ENCODE peak calls at places on chromosomes 13 and 19, in nine cellular contexts. G is astrocyte of the spinal cord, I is colonic mucosa, D is MCF 10A, U is HFFc6, C is upper lobe of right lung, B is HL-60, K is fibroblast of mammary gland, X is AG10803. M is an unnamed sample.

GRCh38 chr13:39401091-39401647 is 201.8 kb downstream of the LHFPL6 start:
- DNase-seq in D (no peak), K (no peak), G (no peak), U (no peak), X (no peak), B (peak), I (no peak), C (no peak), M (no peak)

GRCh38 chr13:51913421-51914136 is 51.8 kb downstream of the CCDC70 start:
- DNase-seq in X (no peak), K (no peak), D (no peak), C (no peak), I (no peak), U (no peak), B (no peak), G (no peak), M (no peak)

GRCh38 chr13:45658586-45659235 is 43.2 kb upstream of the ERICH6B start:
- DNase-seq in B (no peak), X (peak), I (no peak), D (peak), C (no peak), K (peak), G (peak), U (peak), M (no peak)

GRCh38 chr13:74128171-74128767 is 5.9 kb downstream of the KLF12 start:
- DNase-seq in U (peak), G (peak), I (no peak), D (peak), X (peak), B (no peak), C (no peak), K (peak), M (no peak)

GRCh38 chr13:71863249-71863648 is 3.8 kb downstream of the DACH1 start:
- DNase-seq in I (no peak), D (no peak), X (no peak), C (no peak), K (no peak), U (no peak), G (no peak), B (no peak), M (no peak)

GRCh38 chr13:59677966-59678814 is 485.5 kb downstream of the DIAPH3 start:
- DNase-seq in B (no peak), U (peak), K (peak), D (peak), C (no peak), X (peak), I (no peak), G (peak), M (no peak)

GRCh38 chr13:107373551-107373950 is 805.6 kb upstream of the ARGLU1 start:
- DNase-seq in G (peak), I (no peak), K (peak), C (no peak), U (no peak), X (peak), B (no peak), D (peak), M (no peak)

GRCh38 chr13:89061821-89062220 is 1390.7 kb downstream of the SLITRK5 start:
- DNase-seq in X (no peak), K (no peak), D (no peak), U (no peak), C (no peak), B (no peak), G (no peak), I (peak), M (no peak)

GRCh38 chr13:23983671-23984070 is 86.4 kb upstream of the C1QTNF9B start:
- DNase-seq in D (no peak), K (no peak), X (no peak), G (no peak), U (no peak), I (no peak), B (no peak), C (no peak), M (no peak)

DNA sequence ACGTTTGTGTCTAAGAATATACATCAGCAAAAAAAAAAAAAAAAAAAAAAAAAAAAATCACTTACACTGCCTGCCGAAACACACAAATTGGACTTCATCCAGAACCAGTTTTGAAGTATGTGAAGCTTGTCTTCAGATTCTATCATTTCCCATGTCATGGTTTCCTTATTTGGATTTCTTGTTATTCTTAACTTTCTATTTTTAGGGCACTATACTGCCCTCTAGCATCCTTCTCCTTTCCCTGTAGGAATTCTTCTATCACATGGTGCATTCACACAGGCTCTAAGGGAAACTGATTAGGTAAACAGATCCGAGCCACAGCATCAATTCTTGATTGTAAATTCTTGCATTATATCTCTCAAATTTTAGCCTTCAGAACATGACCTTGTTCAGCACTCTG is 1507.5 kb downstream of the OLFM4 start:
- DNase-seq in B (no peak), X (no peak), C (no peak), K (no peak), D (peak), G (no peak), I (no peak), U (no peak), M (no peak)
- TF ChIP-seq CTCF in B (no peak), X (no peak), C (no peak), K (no peak), D (no peak), G (no peak), I (no peak), U (no peak), M (peak)

DNA sequence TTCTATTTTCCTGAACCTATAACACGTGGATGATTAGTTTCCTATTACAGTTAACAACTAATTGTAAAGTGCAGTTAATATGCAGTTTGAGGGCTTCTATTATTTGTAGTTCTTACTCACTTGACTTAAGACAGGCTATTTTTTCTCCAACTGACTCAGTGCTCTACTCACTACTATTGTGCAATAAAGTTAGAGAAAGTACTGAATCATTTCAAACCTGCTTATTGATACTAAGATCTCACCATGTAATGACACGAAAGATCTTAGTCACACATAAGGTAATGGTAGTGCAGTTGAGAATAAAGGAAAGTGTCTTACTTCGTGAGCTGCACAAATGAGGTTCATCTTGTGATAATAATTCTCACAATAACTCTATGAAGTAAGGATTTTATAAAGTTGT is 22.8 kb upstream of the ITM2B start:
- DNase-seq in D (peak), I (no peak), G (peak), X (peak), K (peak), U (peak), C (no peak), B (peak), M (no peak)
- TF ChIP-seq CTCF in D (no peak), I (no peak), G (no peak), X (no peak), K (no peak), U (no peak), C (no peak), B (no peak), M (no peak)

GRCh38 chr13:40762849-40763248 is 8.1 kb downstream of the MRPS31 start:
- DNase-seq in D (no peak), K (peak), U (peak), G (no peak), C (no peak), X (peak), B (no peak), I (no peak), M (no peak)
- TF ChIP-seq CTCF in D (no peak), K (no peak), U (no peak), G (no peak), C (no peak), X (no peak), B (no peak), I (no peak), M (no peak)

DNA sequence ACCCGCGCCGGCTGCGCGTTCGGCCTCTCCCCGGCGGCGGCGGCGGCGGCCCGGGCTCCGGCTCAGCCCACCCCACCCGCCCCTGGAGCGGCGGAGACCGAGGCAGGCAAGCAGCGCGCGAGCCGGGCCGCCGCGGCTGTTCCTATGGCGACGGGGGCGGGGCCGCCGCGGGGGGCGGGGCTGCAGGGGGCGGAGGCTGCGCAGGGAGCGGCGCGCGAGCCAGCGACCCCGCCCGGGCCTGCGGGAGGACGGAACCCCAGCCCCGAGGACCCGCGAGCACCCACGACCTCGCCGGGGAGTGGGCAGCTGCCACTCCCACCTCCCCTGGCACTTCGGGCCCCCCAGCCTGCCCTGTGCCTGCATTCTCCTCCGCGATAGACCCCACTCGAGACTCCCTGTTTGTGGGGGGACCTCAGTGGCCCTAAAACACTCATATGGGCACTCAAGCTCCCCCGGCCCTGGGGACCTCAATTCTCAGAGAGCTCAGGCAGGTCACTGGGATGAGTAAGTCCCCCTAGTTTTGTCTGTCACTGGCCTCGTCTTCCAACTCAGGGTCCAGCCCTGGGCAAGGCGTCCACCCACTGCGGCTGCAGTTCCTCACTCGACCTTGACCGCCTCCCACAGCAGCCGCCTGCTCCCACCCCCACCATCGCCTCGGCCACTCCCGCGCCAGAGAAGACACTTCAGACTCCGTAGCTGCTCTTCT is at the start of gene CTXN1:
- DNase-seq in I (peak), D (peak), U (no peak), X (peak), B (no peak), K (peak), G (peak), C (peak), M (peak)
- TF ChIP-seq CTCF in I (no peak), D (no peak), U (peak), X (peak), B (no peak), K (no peak), G (peak), C (no peak), M (peak)

GRCh38 chr19:11550265-11550664 is 8.8 kb downstream of the ELOF1 start:
- DNase-seq in K (no peak), G (no peak), X (no peak), D (no peak), U (no peak), C (no peak), B (no peak), I (no peak), M (no peak)

GRCh38 chr19:11549386-11549953 is 9.6 kb downstream of the ELOF1 start:
- DNase-seq in I (no peak), C (no peak), G (no peak), D (no peak), K (no peak), X (no peak), U (no peak), B (no peak), M (no peak)

GRCh38 chr19:11552666-11553372 is 6.2 kb downstream of the ELOF1 start:
- DNase-seq in D (no peak), C (no peak), K (no peak), U (no peak), X (no peak), B (no peak), G (no peak), I (no peak), M (no peak)

GRCh38 chr19:11554160-11554559 is 4.9 kb downstream of the ELOF1 start:
- DNase-seq in I (no peak), U (no peak), C (no peak), B (no peak), X (no peak), K (no peak), D (no peak), G (no peak), M (no peak)

DNA sequence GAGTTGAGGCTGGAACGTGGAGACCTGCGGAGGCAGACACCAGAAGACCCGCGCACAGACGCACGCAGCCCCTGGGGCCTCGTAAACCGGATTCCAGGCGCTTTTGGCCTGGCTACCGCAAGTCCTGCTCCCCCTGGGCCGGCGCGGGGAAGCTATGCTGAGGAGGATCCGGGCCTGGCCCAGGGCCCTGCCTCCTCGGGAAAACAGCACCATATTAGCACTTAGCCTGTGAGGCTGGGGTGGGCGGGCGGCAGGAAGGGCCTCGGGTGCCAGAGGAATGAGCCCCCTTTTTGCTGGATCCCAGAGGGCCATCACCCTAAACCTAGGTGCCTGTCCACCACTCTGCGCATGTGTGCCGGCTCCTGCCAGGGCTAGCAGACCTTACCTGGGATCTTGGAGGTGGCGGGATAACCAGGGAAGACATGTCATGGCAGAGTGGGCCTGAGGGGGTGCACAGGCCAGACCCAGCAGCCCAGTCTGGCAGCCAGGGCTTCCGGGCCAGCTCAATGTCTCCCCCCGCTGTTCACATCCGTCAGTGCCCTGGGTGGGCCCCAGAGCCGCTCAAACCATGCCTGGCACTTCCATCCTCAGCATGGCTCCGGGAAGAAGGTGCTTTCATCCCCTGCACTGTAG is 7.3 kb downstream of the ELOF1 start:
- DNase-seq in C (no peak), D (no peak), G (no peak), I (no peak), B (no peak), K (no peak), U (peak), X (no peak), M (no peak)
- TF ChIP-seq CTCF in C (peak), D (no peak), G (peak), I (no peak), B (no peak), K (peak), U (peak), X (peak), M (peak)